ENCODE peak calls at places on chromosomes 2 and 18, in six cellular contexts. One of them, this sample, is unnamed.

GRCh38 chr18:50454379-50455005 is 79.6 kb downstream of the SKA1 start:
- DNase-seq in MCF 10A: peak; percentile 89
- DNase-seq in activated effector memory CD4-positive, alpha-beta T cell treated with Interleukin-2 at 50 U/mL for 16 hours: no peak
- DNase-seq in stimulated activated CD4-positive, alpha-beta T cell treated with anti-CD3 and anti-CD28 coated beads, Interleukin-2, amount 100 ng/mL, for 48 hours: no peak
- DNase-seq in GM23338: peak; percentile 38
- DNase-seq in anterior cingulate cortex: no peak
- DNase-seq in this sample: no peak

GRCh38 chr18:23871410-23871809 is 143.1 kb upstream of the TTC39C start:
- DNase-seq in MCF 10A: peak; percentile 82
- DNase-seq in activated effector memory CD4-positive, alpha-beta T cell treated with Interleukin-2 at 50 U/mL for 16 hours: peak; percentile 65
- DNase-seq in stimulated activated CD4-positive, alpha-beta T cell treated with anti-CD3 and anti-CD28 coated beads, Interleukin-2, amount 100 ng/mL, for 48 hours: peak; percentile 6
- DNase-seq in GM23338: peak; percentile 13
- DNase-seq in anterior cingulate cortex: no peak
- DNase-seq in this sample: peak; percentile 92

GRCh38 chr18:63376493-63377053 is 9.6 kb upstream of the KDSR start:
- DNase-seq in MCF 10A: peak; percentile 44
- DNase-seq in activated effector memory CD4-positive, alpha-beta T cell treated with Interleukin-2 at 50 U/mL for 16 hours: no peak
- DNase-seq in stimulated activated CD4-positive, alpha-beta T cell treated with anti-CD3 and anti-CD28 coated beads, Interleukin-2, amount 100 ng/mL, for 48 hours: no peak
- DNase-seq in GM23338: no peak
- DNase-seq in anterior cingulate cortex: no peak
- DNase-seq in this sample: no peak

GRCh38 chr2:196370386-196370785 is 199.0 kb upstream of the STK17B start:
- DNase-seq in MCF 10A: no peak
- DNase-seq in activated effector memory CD4-positive, alpha-beta T cell treated with Interleukin-2 at 50 U/mL for 16 hours: no peak
- DNase-seq in stimulated activated CD4-positive, alpha-beta T cell treated with anti-CD3 and anti-CD28 coated beads, Interleukin-2, amount 100 ng/mL, for 48 hours: no peak
- DNase-seq in GM23338: no peak
- DNase-seq in anterior cingulate cortex: no peak
- DNase-seq in this sample: no peak

GRCh38 chr18:79848579-79849327 is 51.0 kb downstream of the KCNG2 start:
- DNase-seq in MCF 10A: no peak
- DNase-seq in activated effector memory CD4-positive, alpha-beta T cell treated with Interleukin-2 at 50 U/mL for 16 hours: no peak
- DNase-seq in stimulated activated CD4-positive, alpha-beta T cell treated with anti-CD3 and anti-CD28 coated beads, Interleukin-2, amount 100 ng/mL, for 48 hours: no peak
- DNase-seq in GM23338: no peak
- DNase-seq in anterior cingulate cortex: no peak
- DNase-seq in this sample: no peak

GRCh38 chr2:232857158-232857563 is 12.9 kb upstream of the SNORC start:
- DNase-seq in MCF 10A: peak; percentile 11
- DNase-seq in activated effector memory CD4-positive, alpha-beta T cell treated with Interleukin-2 at 50 U/mL for 16 hours: no peak
- DNase-seq in stimulated activated CD4-positive, alpha-beta T cell treated with anti-CD3 and anti-CD28 coated beads, Interleukin-2, amount 100 ng/mL, for 48 hours: no peak
- DNase-seq in GM23338: no peak
- DNase-seq in anterior cingulate cortex: no peak
- DNase-seq in this sample: no peak

GRCh38 chr2:96907405-96908041 is 37.6 kb upstream of the SEMA4C start:
- DNase-seq in MCF 10A: no peak
- DNase-seq in activated effector memory CD4-positive, alpha-beta T cell treated with Interleukin-2 at 50 U/mL for 16 hours: no peak
- DNase-seq in stimulated activated CD4-positive, alpha-beta T cell treated with anti-CD3 and anti-CD28 coated beads, Interleukin-2, amount 100 ng/mL, for 48 hours: no peak
- DNase-seq in GM23338: peak; percentile 65
- DNase-seq in anterior cingulate cortex: peak; percentile 72
- DNase-seq in this sample: no peak

GRCh38 chr2:188050716-188051115 is 241.0 kb upstream of the GULP1 start:
- DNase-seq in MCF 10A: no peak
- DNase-seq in activated effector memory CD4-positive, alpha-beta T cell treated with Interleukin-2 at 50 U/mL for 16 hours: no peak
- DNase-seq in stimulated activated CD4-positive, alpha-beta T cell treated with anti-CD3 and anti-CD28 coated beads, Interleukin-2, amount 100 ng/mL, for 48 hours: no peak
- DNase-seq in GM23338: no peak
- DNase-seq in anterior cingulate cortex: no peak
- DNase-seq in this sample: no peak

GRCh38 chr2:119637371-119637770 is 41.6 kb upstream of the TMEM177 start:
- DNase-seq in MCF 10A: no peak
- DNase-seq in activated effector memory CD4-positive, alpha-beta T cell treated with Interleukin-2 at 50 U/mL for 16 hours: no peak
- DNase-seq in stimulated activated CD4-positive, alpha-beta T cell treated with anti-CD3 and anti-CD28 coated beads, Interleukin-2, amount 100 ng/mL, for 48 hours: no peak
- DNase-seq in GM23338: no peak
- DNase-seq in anterior cingulate cortex: no peak
- DNase-seq in this sample: no peak

GRCh38 chr18:74378179-74378682 is 62.6 kb downstream of the C18orf63 start:
- DNase-seq in MCF 10A: no peak
- DNase-seq in activated effector memory CD4-positive, alpha-beta T cell treated with Interleukin-2 at 50 U/mL for 16 hours: no peak
- DNase-seq in stimulated activated CD4-positive, alpha-beta T cell treated with anti-CD3 and anti-CD28 coated beads, Interleukin-2, amount 100 ng/mL, for 48 hours: no peak
- DNase-seq in GM23338: no peak
- DNase-seq in anterior cingulate cortex: no peak
- DNase-seq in this sample: no peak

GRCh38 chr2:194105358-194105757 is 1551.7 kb upstream of the SLC39A10 start:
- DNase-seq in MCF 10A: no peak
- DNase-seq in activated effector memory CD4-positive, alpha-beta T cell treated with Interleukin-2 at 50 U/mL for 16 hours: no peak
- DNase-seq in stimulated activated CD4-positive, alpha-beta T cell treated with anti-CD3 and anti-CD28 coated beads, Interleukin-2, amount 100 ng/mL, for 48 hours: no peak
- DNase-seq in GM23338: no peak
- DNase-seq in anterior cingulate cortex: no peak
- DNase-seq in this sample: no peak

GRCh38 chr2:190340369-190340768 is 3.0 kb upstream of the INPP1 start:
- DNase-seq in MCF 10A: peak; percentile 56
- DNase-seq in activated effector memory CD4-positive, alpha-beta T cell treated with Interleukin-2 at 50 U/mL for 16 hours: no peak
- DNase-seq in stimulated activated CD4-positive, alpha-beta T cell treated with anti-CD3 and anti-CD28 coated beads, Interleukin-2, amount 100 ng/mL, for 48 hours: no peak
- DNase-seq in GM23338: peak; percentile 79
- DNase-seq in anterior cingulate cortex: no peak
- DNase-seq in this sample: no peak

GRCh38 chr2:233346930-233347329 is 7.4 kb upstream of the DGKD start:
- DNase-seq in MCF 10A: no peak
- DNase-seq in activated effector memory CD4-positive, alpha-beta T cell treated with Interleukin-2 at 50 U/mL for 16 hours: no peak
- DNase-seq in stimulated activated CD4-positive, alpha-beta T cell treated with anti-CD3 and anti-CD28 coated beads, Interleukin-2, amount 100 ng/mL, for 48 hours: no peak
- DNase-seq in GM23338: no peak
- DNase-seq in anterior cingulate cortex: no peak
- DNase-seq in this sample: no peak

GRCh38 chr2:200673191-200673590 is 87.4 kb downstream of the AOX1 start:
- DNase-seq in MCF 10A: no peak
- DNase-seq in activated effector memory CD4-positive, alpha-beta T cell treated with Interleukin-2 at 50 U/mL for 16 hours: no peak
- DNase-seq in stimulated activated CD4-positive, alpha-beta T cell treated with anti-CD3 and anti-CD28 coated beads, Interleukin-2, amount 100 ng/mL, for 48 hours: no peak
- DNase-seq in GM23338: no peak
- DNase-seq in anterior cingulate cortex: no peak
- DNase-seq in this sample: no peak

GRCh38 chr2:129178356-129178755 is 801.1 kb upstream of the RAB6C start:
- DNase-seq in MCF 10A: peak; percentile 93
- DNase-seq in activated effector memory CD4-positive, alpha-beta T cell treated with Interleukin-2 at 50 U/mL for 16 hours: no peak
- DNase-seq in stimulated activated CD4-positive, alpha-beta T cell treated with anti-CD3 and anti-CD28 coated beads, Interleukin-2, amount 100 ng/mL, for 48 hours: no peak
- DNase-seq in GM23338: no peak
- DNase-seq in anterior cingulate cortex: peak; percentile 25
- DNase-seq in this sample: no peak

GRCh38 chr2:112788653-112789052 is 4.4 kb upstream of the IL1A start:
- DNase-seq in MCF 10A: no peak
- DNase-seq in activated effector memory CD4-positive, alpha-beta T cell treated with Interleukin-2 at 50 U/mL for 16 hours: no peak
- DNase-seq in stimulated activated CD4-positive, alpha-beta T cell treated with anti-CD3 and anti-CD28 coated beads, Interleukin-2, amount 100 ng/mL, for 48 hours: no peak
- DNase-seq in GM23338: no peak
- DNase-seq in anterior cingulate cortex: no peak
- DNase-seq in this sample: no peak

GRCh38 chr2:164840930-164841718 is 499 bp downstream of the COBLL1 start:
- DNase-seq in MCF 10A: peak; percentile 76
- DNase-seq in activated effector memory CD4-positive, alpha-beta T cell treated with Interleukin-2 at 50 U/mL for 16 hours: no peak
- DNase-seq in stimulated activated CD4-positive, alpha-beta T cell treated with anti-CD3 and anti-CD28 coated beads, Interleukin-2, amount 100 ng/mL, for 48 hours: peak; percentile 5
- DNase-seq in GM23338: peak; percentile 85
- DNase-seq in anterior cingulate cortex: no peak
- DNase-seq in this sample: peak; percentile 4

GRCh38 chr2:96073170-96073775 is 38.6 kb upstream of the GPAT2 start:
- DNase-seq in MCF 10A: no peak
- DNase-seq in activated effector memory CD4-positive, alpha-beta T cell treated with Interleukin-2 at 50 U/mL for 16 hours: no peak
- DNase-seq in stimulated activated CD4-positive, alpha-beta T cell treated with anti-CD3 and anti-CD28 coated beads, Interleukin-2, amount 100 ng/mL, for 48 hours: no peak
- DNase-seq in GM23338: no peak
- DNase-seq in anterior cingulate cortex: no peak
- DNase-seq in this sample: peak; percentile 25

GRCh38 chr2:187543488-187543887 is 10.7 kb downstream of the TFPI start:
- DNase-seq in MCF 10A: no peak
- DNase-seq in activated effector memory CD4-positive, alpha-beta T cell treated with Interleukin-2 at 50 U/mL for 16 hours: no peak
- DNase-seq in stimulated activated CD4-positive, alpha-beta T cell treated with anti-CD3 and anti-CD28 coated beads, Interleukin-2, amount 100 ng/mL, for 48 hours: no peak
- DNase-seq in GM23338: no peak
- DNase-seq in anterior cingulate cortex: no peak
- DNase-seq in this sample: no peak